ENCODE peak calls at places on chromosomes 4 and X, in nine cellular contexts. F, J, R, X, Y, A, V, K and Q are unnamed samples. For H3K4me1, the result is how much of the 10 kb centered on the place peaks cover.

GRCh38 chr4:94488667-94489066 is 36.9 kb downstream of the PDLIM5 start:
- DNase-seq in K (no peak), X (no peak), J (no peak), A (no peak), Y (no peak), F (peak), R (no peak), V (no peak), Q (no peak)

GRCh38 chr4:99816611-99817309 is at the start of gene DAPP1:
- DNase-seq in K (peak), R (peak), X (peak), J (peak), A (peak), V (no peak), Y (no peak), F (peak), Q (peak)

GRCh38 chr4:15779336-15779735 is 1.2 kb downstream of the CD38 start:
- DNase-seq in K (peak), F (peak), V (peak), Y (no peak), R (peak), X (peak), A (peak), J (peak), Q (peak)

GRCh38 chr4:112322866-112323265 is 25.7 kb downstream of the ALPK1 start:
- DNase-seq in A (no peak), Y (no peak), X (no peak), V (no peak), K (no peak), J (no peak), F (no peak), R (no peak), Q (no peak)

GRCh38 chr4:173040200-173040599 is 128.4 kb upstream of the GALNT7 start:
- DNase-seq in X (no peak), V (peak), R (no peak), J (no peak), F (peak), K (no peak), A (peak), Y (peak), Q (no peak)

GRCh38 chr4:41939016-41939623 is 3.9 kb downstream of the TMEM33 start:
- DNase-seq in K (no peak), V (peak), J (no peak), F (peak), Y (no peak), A (no peak), R (no peak), X (no peak), Q (no peak)

GRCh38 chr4:92091335-92091734 is 212.4 kb upstream of the GRID2 start:
- DNase-seq in K (no peak), V (no peak), F (peak), R (no peak), A (no peak), J (no peak), Y (no peak), X (no peak), Q (no peak)

GRCh38 chr4:67160409-67160808 is 384.9 kb downstream of the CENPC start:
- DNase-seq in Y (no peak), J (no peak), X (no peak), R (no peak), V (no peak), A (no peak), F (peak), K (no peak), Q (no peak)

GRCh38 chrX:31871989-31872388 is 800.1 kb upstream of the FTHL17 start:
- DNase-seq in V (peak), K (no peak), J (no peak), A (no peak), Y (peak), X (no peak), R (no peak), F (no peak), Q (no peak)

GRCh38 chr4:150572704-150573504 is 9.0 kb upstream of the MAB21L2 start:
- DNase-seq in A (no peak), K (no peak), X (no peak), J (no peak), V (no peak), R (no peak), Y (no peak), F (no peak), Q (no peak)

GRCh38 chr4:187071896-187072295 is 348.2 kb upstream of the FAT1 start:
- DNase-seq in K (no peak), F (no peak), V (no peak), Y (no peak), J (no peak), A (no peak), R (no peak), X (no peak), Q (no peak)

GRCh38 chrX:136215559-136215958 is 35.6 kb downstream of the MAP7D3 start:
- DNase-seq in A (no peak), Y (no peak), R (no peak), X (no peak), J (no peak), V (no peak), K (no peak), F (peak), Q (no peak)

DNA sequence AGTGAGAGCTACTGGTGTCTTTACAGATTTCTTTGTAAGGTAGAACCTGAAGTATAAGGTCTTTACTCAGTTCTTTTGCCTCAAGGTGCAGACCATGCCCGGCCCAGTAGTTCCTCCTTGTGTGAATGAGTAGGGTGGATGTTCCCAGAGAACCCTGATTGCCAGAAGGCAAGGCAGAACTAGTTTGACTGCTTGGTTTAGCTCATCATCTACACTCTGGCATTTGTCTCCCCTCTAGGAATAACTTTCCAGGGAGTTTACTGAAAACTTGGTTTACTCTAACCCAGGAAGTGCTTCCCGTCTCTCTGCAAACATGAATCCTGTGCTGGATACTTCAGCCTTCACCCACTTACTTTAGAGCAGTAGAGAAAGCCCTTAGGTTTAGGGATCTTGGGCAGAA is 29.1 kb downstream of the MCUB start:
- DNase-seq in K (no peak), R (no peak), F (peak), V (no peak), A (no peak), J (no peak), Y (no peak), X (no peak), Q (no peak)
- H3K4me1 ChIP-seq in K (under half), R (under half), F (under half), V (under half), A (under half), J (under half), Y (under half), X (under half), Q (under half)

GRCh38 chrX:118974908-118975671 is 672 bp downstream of the LONRF3 start:
- DNase-seq in K (peak), A (peak), X (peak), Y (peak), V (no peak), R (peak), F (peak), J (no peak), Q (no peak)
- H3K27ac ChIP-seq in K (peak), A (peak), X (peak), Y (peak), V (no peak), R (peak), F (peak), J (peak), Q (peak)

GRCh38 chrX:3938587-3938986 is 225.1 kb upstream of the PRKX start:
- DNase-seq in J (no peak), A (no peak), X (no peak), K (no peak), F (no peak), V (no peak), Y (no peak), R (no peak), Q (no peak)

DNA sequence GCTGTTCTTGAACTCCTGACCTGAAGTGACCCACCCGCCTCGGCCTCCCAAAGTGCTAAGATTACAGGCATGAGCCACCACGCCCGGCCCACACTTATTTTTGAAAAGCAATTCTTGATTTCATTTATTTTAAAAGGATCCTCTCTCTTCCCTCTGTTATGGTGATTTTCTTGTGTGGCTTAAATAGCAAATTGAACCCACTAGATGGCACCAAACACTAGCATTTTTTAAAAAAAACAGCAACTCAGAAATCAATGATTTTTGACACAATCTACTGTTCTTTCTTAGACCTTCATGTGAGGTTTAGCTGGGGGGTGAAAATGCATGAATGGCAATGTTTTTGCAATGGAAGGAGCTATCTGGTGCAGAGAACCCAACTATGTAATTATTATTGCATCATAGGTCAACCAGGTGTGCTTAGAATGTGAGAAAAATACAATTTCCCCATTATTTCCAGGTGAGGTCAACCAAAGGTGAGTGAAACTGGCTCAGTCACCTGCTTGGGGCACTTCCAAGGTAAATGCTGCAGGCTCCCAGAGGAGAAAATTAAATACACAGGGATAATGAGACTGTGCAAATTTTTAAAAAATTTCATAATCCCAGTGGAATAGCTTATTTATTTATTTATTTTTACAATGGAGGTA is 226.6 kb upstream of the PRKX start:
- DNase-seq in Y (no peak), X (no peak), R (no peak), F (peak), V (peak), K (no peak), A (no peak), J (no peak), Q (no peak)
- TF ChIP-seq CTCF in Y (no peak), X (peak), R (no peak), F (peak), V (peak), K (peak), A (no peak), J (no peak), Q (no peak)

DNA sequence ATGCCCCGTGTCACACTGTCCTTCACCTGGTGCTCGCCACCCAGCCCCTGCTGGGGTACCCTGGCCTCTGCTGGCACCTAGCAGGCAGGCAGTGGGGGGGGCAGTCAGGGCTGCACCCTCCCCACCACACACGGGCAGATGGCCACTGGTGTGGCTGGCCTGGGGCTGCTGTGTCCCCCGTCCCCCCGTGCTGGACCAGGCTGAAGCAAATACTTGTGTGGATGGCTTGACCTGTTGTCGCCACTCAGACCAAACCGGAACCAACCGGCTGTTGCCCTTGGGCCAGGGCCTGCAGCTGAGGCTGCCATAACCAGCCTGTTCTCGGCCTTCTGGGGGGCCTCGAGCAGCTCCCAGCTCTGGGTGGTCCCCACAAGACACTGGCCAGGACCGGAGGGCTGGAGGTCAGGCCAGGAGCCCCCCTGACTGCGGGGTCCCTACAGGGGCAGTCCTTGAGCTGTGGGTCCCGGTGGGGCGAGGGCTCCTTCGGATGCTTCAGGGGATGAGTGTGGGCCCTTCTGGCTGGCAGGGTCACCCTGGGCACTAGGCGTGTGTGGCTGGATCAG is 4.3 kb downstream of the FGFR3 start:
- DNase-seq in A (no peak), J (no peak), K (no peak), V (no peak), F (no peak), R (no peak), X (no peak), Y (no peak), Q (no peak)
- H3K4me1 ChIP-seq in A (under half), J (under half), K (under half), V (under half), F (under half), R (under half), X (under half), Y (under half), Q (under half)

GRCh38 chr4:124943938-124944337 is 231.4 kb upstream of the ANKRD50 start:
- DNase-seq in Y (no peak), F (no peak), K (no peak), A (no peak), X (no peak), J (no peak), R (no peak), V (no peak), Q (no peak)
- H3K27ac ChIP-seq in Y (no peak), F (peak), K (no peak), A (no peak), X (no peak), J (no peak), R (no peak), V (no peak), Q (no peak)